ENCODE peak calls at places on chromosomes 6 and 20, in five cellular contexts. K is heart left ventricle, W is A673, G is mammary epithelial cell, R is hepatocyte. O is an unnamed sample.
A peak's percentile ranks its signal among the peaks of the same experiment; 100 is the strongest.

GRCh38 chr6:150588862-150589499 is 10.7 kb upstream of the PLEKHG1 start:
- DNase-seq in K (no peak), W (no peak), G (no peak), R (no peak), O (no peak)

GRCh38 chr6:44036196-44036595 is 91.1 kb downstream of the MRPL14 start:
- DNase-seq in K (no peak), W (no peak), G (peak; percentile 45), R (no peak), O (peak; percentile 32)

GRCh38 chr6:161393839-161394364 is 120.0 kb upstream of the AGPAT4 start:
- DNase-seq in K (peak; percentile 51), W (peak; percentile 86), G (peak; percentile 82), R (peak; percentile 88), O (peak; percentile 60)

GRCh38 chr6:138682722-138683521 is 90.6 kb upstream of the CCDC28A start:
- DNase-seq in K (peak; percentile 27), W (no peak), G (peak; percentile 88), R (no peak), O (no peak)

GRCh38 chr6:159842035-159842434 is 42.0 kb downstream of the PNLDC1 start:
- DNase-seq in K (no peak), W (no peak), G (no peak), R (no peak), O (no peak)

GRCh38 chr6:19692506-19693298 is 144.5 kb upstream of the ID4 start:
- DNase-seq in K (no peak), W (no peak), G (no peak), R (no peak), O (no peak)

GRCh38 chr6:68651018-68651985 is 16.2 kb downstream of the ADGRB3 start:
- DNase-seq in K (no peak), W (no peak), G (no peak), R (no peak), O (no peak)

GRCh38 chr6:125154184-125155135 is 887 bp downstream of the TPD52L1 start:
- DNase-seq in K (peak; percentile 14), W (peak; percentile 26), G (peak; percentile 69), R (peak; percentile 69), O (peak; percentile 83)

GRCh38 chr6:80636689-80637088 is 530.2 kb downstream of the BCKDHB start:
- DNase-seq in K (no peak), W (no peak), G (no peak), R (no peak), O (no peak)

GRCh38 chr6:103983860-103984259 is 875.9 kb downstream of the HACE1 start:
- DNase-seq in K (no peak), W (no peak), G (no peak), R (no peak), O (no peak)
- H3K27ac ChIP-seq in K (no peak overlapping the region), W (no peak overlapping the region), G (no peak overlapping the region), R (no peak overlapping the region), O (no peak overlapping the region)

DNA sequence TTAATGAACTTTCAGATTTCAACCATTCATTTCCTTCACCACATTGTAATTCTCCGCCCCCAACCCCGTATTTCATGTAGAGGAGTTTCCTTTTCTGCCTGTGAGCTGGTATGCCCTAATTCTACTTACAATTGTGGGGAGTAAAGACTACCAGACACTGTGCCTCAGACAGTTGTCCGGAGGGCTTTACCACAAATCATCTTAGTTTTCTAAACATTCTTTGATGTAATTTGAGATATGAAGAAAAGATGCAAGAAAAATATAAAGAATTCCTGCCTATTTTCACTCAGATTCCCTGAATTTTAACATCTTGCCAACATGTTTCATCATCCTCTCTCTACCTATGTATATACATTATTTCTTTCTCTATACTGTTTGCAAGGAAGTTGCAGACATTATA is 28.3 kb upstream of the LOC128125822 start:
- DNase-seq in K (no peak), W (peak; percentile 2), G (no peak), R (no peak), O (no peak)
- H3K27ac ChIP-seq in K (no peak overlapping the region), W (no peak overlapping the region), G (no peak overlapping the region), R (no peak overlapping the region), O (no peak overlapping the region)

GRCh38 chr20:2137552-2138201 is 36.0 kb downstream of the STK35 start:
- DNase-seq in K (no peak), W (no peak), G (no peak), R (no peak), O (no peak)
- H3K27ac ChIP-seq in K (no peak overlapping the region), W (no peak overlapping the region), G (no peak overlapping the region), R (no peak overlapping the region), O (no peak overlapping the region)

DNA sequence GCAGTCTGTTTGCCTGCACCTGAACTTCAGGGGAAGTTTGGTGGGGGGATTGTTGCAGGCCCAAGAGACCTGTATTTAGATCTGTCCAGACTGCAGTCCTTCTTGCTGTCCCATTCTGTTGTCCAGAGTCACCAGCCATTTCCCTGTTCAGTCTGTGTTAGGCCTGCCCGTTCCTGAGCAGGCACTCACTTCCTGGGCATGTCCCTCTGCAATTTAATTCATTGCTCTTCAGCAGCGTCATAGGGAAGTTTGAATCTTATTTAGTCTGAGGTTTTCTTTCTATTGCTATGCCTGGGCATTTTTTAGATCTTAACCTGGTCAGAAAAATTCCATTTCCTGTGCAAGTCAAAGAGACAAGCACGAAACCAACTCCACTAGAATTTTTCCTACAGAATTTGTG is 190.2 kb downstream of the DTNBP1 start:
- DNase-seq in K (no peak), W (no peak), G (no peak), R (no peak), O (peak; percentile 28)
- H3K27ac ChIP-seq in K (peak overlapping the region; percentile 76), W (no peak overlapping the region), G (no peak overlapping the region), R (no peak overlapping the region), O (no peak overlapping the region)

DNA sequence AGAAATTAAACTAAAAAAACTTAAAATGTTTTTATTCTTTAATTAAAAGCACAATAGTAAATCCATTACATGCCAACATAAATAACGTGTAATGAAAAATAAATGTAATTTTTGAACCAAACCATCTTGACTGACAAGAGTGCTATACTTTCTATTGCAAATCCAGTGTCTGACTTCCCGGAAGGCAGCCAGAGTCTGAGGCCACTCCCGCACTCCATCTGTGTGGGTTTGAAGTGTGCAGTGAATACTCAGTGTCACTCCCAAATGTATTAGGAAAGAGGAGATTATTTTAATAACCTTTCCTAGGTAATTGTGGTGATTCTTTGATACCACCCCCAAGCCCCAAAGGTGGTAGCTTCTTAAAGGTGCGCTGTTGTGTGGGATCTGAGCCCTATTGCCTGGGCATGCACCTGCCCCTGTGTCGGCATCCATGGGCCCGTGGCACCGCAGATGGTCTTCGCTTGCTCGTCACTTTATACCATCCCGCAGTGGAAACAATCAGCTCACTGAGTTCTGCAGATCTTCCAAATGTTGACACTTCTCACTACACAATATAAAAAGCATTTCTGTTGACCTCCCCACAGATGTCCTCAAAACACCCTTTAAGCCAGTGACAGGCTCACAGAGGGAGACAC is 391.2 kb downstream of the THBS2 start:
- DNase-seq in K (no peak), W (no peak), G (no peak), R (no peak), O (peak; percentile 17)
- H3K27ac ChIP-seq in K (no peak overlapping the region), W (no peak overlapping the region), G (no peak overlapping the region), R (no peak overlapping the region), O (no peak overlapping the region)

GRCh38 chr20:4234664-4235063 is 219.3 kb upstream of the RNF24 start:
- DNase-seq in K (no peak), W (no peak), G (no peak), R (no peak), O (no peak)
- H3K27ac ChIP-seq in K (no peak overlapping the region), W (no peak overlapping the region), G (no peak overlapping the region), R (no peak overlapping the region), O (no peak overlapping the region)

GRCh38 chr6:108797951-108798671 is 50.1 kb upstream of the ARMC2 start:
- DNase-seq in K (no peak), W (no peak), G (no peak), R (no peak), O (no peak)
- H3K27ac ChIP-seq in K (no peak overlapping the region), W (no peak overlapping the region), G (no peak overlapping the region), R (peak overlapping the region; percentile 67), O (no peak overlapping the region)

DNA sequence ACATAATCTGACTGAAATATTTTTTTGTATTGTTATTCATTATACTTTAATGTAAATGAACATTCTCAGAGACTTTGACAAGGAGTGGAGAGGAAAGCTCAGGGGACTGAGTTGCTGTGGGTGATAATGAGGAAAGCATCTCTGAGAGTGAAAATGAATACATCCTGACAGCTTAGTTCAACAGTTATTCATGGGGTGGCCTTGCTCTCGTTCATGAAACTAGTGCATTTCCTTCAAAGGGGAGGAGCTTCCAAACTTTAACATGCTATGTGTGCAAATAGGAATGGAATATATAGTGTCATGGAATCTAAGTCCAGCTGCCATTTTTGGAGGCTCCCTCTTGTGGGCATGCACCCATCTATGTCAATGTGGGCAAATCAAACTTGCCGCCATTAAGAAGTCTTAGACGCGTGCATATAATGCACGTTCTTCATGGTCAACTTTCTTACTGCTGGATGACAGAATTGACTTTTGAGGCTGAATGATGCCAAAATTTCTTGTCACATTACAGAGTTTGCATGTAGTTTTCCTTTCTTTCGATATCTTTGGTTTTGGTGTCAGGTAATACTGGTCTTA is 124.3 kb upstream of the TMEM170B start:
- DNase-seq in K (no peak), W (no peak), G (no peak), R (no peak), O (no peak)
- H3K27ac ChIP-seq in K (no peak overlapping the region), W (no peak overlapping the region), G (peak overlapping the region; percentile 96), R (no peak overlapping the region), O (no peak overlapping the region)

DNA sequence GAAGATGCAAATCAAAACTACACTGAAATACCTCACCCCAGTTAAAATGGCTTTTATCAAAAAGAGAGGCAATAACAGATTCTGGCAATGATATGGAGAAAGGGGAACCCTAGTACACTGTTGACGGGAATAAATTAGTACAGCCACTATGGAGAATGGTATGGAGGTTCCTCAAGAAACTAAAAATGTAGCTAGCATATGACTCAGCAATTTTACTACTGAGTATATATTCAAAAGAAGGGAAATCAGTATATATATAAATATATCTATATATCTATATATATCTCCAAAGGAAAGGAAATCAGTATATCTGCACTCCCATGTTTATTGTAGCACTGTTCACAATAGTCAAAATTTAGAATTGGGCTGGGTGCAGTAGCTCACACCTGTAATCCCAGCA is 113.9 kb downstream of the KLHL32 start:
- DNase-seq in K (no peak), W (no peak), G (no peak), R (no peak), O (no peak)
- H3K27ac ChIP-seq in K (no peak overlapping the region), W (no peak overlapping the region), G (no peak overlapping the region), R (no peak overlapping the region), O (no peak overlapping the region)

GRCh38 chr6:35733633-35734032 is 3.2 kb upstream of the ARMC12 start:
- DNase-seq in K (no peak), W (no peak), G (no peak), R (no peak), O (no peak)
- H3K27ac ChIP-seq in K (peak overlapping the region; percentile 98), W (no peak overlapping the region), G (no peak overlapping the region), R (peak overlapping the region; percentile 100), O (no peak overlapping the region)